ENCODE peak calls at places on chromosomes 3 and 15, in six cellular contexts. U, Z, R, P, H and C are unnamed samples.

GRCh38 chr15:80944818-80945217 is 44.8 kb downstream of the MESD start:
- DNase-seq in R (no peak), U (no peak), P (no peak), H (no peak), Z (no peak), C (no peak)

GRCh38 chr15:99073008-99073714 is 31.7 kb upstream of the SYNM start:
- DNase-seq in U (no peak), R (peak; percentile 5), P (no peak), H (no peak), Z (peak; percentile 51), C (peak; percentile 72)

GRCh38 chr15:42593143-42593542 is 17.7 kb downstream of the STARD9 start:
- DNase-seq in U (peak; percentile 59), H (no peak), P (no peak), R (peak; percentile 21), Z (no peak), C (no peak)

GRCh38 chr3:157073810-157074209 is 86.1 kb downstream of the CCNL1 start:
- DNase-seq in R (peak; percentile 74), P (peak; percentile 56), U (peak; percentile 93), H (no peak), Z (no peak), C (no peak)

GRCh38 chr3:49629866-49630265 is 44.3 kb upstream of the APEH start:
- DNase-seq in R (no peak), H (no peak), Z (no peak), P (no peak), U (no peak), C (no peak)

GRCh38 chr15:48371961-48372360 is 40.7 kb downstream of the DUT start:
- DNase-seq in H (no peak), P (no peak), Z (no peak), U (no peak), R (no peak), C (no peak)

GRCh38 chr3:120144267-120144666 is 50.0 kb upstream of the GSK3B start:
- DNase-seq in Z (no peak), R (peak; percentile 43), H (no peak), P (peak; percentile 44), U (no peak), C (peak; percentile 55)

GRCh38 chr3:125512135-125512920 is 7.7 kb downstream of the SNX4 start:
- DNase-seq in U (peak; percentile 58), R (peak; percentile 57), Z (peak; percentile 26), P (peak; percentile 51), H (peak; percentile 3), C (no peak)

GRCh38 chr3:57120803-57121174 is 44.4 kb downstream of the IL17RD start:
- DNase-seq in H (no peak), R (no peak), Z (no peak), U (no peak), P (no peak), C (no peak)

GRCh38 chr15:75684648-75685047 is 28.0 kb downstream of the CSPG4 start:
- DNase-seq in H (no peak), U (no peak), R (no peak), P (no peak), Z (no peak), C (no peak)

GRCh38 chr3:5051772-5052171 is 70.3 kb upstream of the ARL8B start:
- DNase-seq in Z (peak; percentile 35), U (peak; percentile 30), H (no peak), R (no peak), P (no peak), C (no peak)

GRCh38 chr15:66789029-66790025 is 87.3 kb downstream of the SMAD6 start:
- DNase-seq in Z (no peak), U (peak; percentile 83), R (peak; percentile 81), H (no peak), P (no peak), C (peak; percentile 87)

GRCh38 chr3:113614402-113614801 is 82.0 kb downstream of the USF3 start:
- DNase-seq in P (no peak), U (no peak), R (no peak), H (no peak), Z (no peak), C (no peak)

GRCh38 chr15:67836477-67836876 is 3.4 kb downstream of the RNU6-1 start:
- DNase-seq in P (no peak), R (peak; percentile 33), H (no peak), U (peak; percentile 65), Z (no peak), C (peak; percentile 81)

GRCh38 chr15:76664411-76664810 is 240.7 kb downstream of the SCAPER start:
- DNase-seq in R (no peak), H (no peak), U (no peak), Z (no peak), P (no peak), C (no peak)

GRCh38 chr3:183774631-183775030 is 50.7 kb downstream of the MAP6D1 start:
- DNase-seq in P (no peak), Z (no peak), R (peak; percentile 81), U (peak; percentile 84), H (no peak), C (no peak)
- H3K4me3 ChIP-seq in P (no peak overlapping the region), Z (no peak overlapping the region), R (no peak overlapping the region), U (peak overlapping the region; percentile 37), H (no peak overlapping the region), C (no peak overlapping the region)

DNA sequence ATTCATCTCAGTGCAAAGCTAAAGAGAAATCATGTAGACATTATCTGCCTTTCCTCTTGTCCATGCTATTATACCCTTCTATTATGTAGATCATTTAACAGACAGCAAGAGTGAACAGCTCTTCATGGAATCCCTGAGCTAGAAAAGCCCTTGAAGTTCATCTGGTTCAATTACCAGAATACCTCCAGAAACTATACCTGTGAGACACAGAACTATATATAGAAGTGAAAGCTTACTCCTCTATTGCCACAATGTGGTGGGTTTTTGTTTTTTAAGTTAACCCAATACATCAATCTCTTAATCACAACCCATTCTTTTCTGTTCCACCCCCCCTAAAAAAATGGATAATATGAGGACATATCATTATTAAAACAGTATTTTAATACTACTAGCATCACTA is 347.7 kb downstream of the PLCL2 start:
- DNase-seq in Z (no peak), P (no peak), H (no peak), R (no peak), U (no peak), C (no peak)
- H3K9ac ChIP-seq in Z (no peak overlapping the region), P (no peak overlapping the region), H (no peak overlapping the region), R (no peak overlapping the region), U (no peak overlapping the region), C (no peak overlapping the region)

GRCh38 chr15:31179683-31180082 is 78.2 kb upstream of the TRPM1 start:
- DNase-seq in P (no peak), R (no peak), H (no peak), U (no peak), Z (no peak), C (no peak)
- H3K9me3 ChIP-seq in P (no peaks in the 10 kb centered on the region), R (no peaks in the 10 kb centered on the region), H (no peaks in the 10 kb centered on the region), U (no peaks in the 10 kb centered on the region), Z (peaks cover 8% of the 10 kb centered on the region), C (peaks cover 5% of the 10 kb centered on the region)

GRCh38 chr3:81299486-81299885 is 462.0 kb downstream of the GBE1 start:
- DNase-seq in P (no peak), Z (no peak), U (no peak), H (no peak), R (no peak), C (no peak)
- H3K4me3 ChIP-seq in P (no peak overlapping the region), Z (no peak overlapping the region), U (no peak overlapping the region), H (no peak overlapping the region), R (no peak overlapping the region), C (no peak overlapping the region)

GRCh38 chr3:12139111-12139511 is 19.6 kb downstream of the TIMP4 start:
- DNase-seq in R (peak; percentile 73), Z (no peak), H (peak; percentile 29), P (no peak), U (peak; percentile 64), C (peak; percentile 82)
- H3K9ac ChIP-seq in R (no peak overlapping the region), Z (no peak overlapping the region), H (no peak overlapping the region), P (no peak overlapping the region), U (no peak overlapping the region), C (no peak overlapping the region)

GRCh38 chr15:95624616-95625361 is 705.7 kb upstream of the NR2F2 start:
- DNase-seq in R (no peak), U (no peak), Z (no peak), P (no peak), H (no peak), C (no peak)

GRCh38 chr15:95624100-95624499 is 706.4 kb upstream of the NR2F2 start:
- DNase-seq in R (no peak), Z (no peak), H (no peak), U (no peak), P (no peak), C (no peak)

GRCh38 chr15:95622843-95623242 is 707.7 kb upstream of the NR2F2 start:
- DNase-seq in H (no peak), R (no peak), U (no peak), Z (no peak), P (no peak), C (no peak)

GRCh38 chr15:95616306-95616705 is 714.2 kb upstream of the NR2F2 start:
- DNase-seq in R (no peak), U (no peak), H (no peak), Z (no peak), P (no peak), C (no peak)

DNA sequence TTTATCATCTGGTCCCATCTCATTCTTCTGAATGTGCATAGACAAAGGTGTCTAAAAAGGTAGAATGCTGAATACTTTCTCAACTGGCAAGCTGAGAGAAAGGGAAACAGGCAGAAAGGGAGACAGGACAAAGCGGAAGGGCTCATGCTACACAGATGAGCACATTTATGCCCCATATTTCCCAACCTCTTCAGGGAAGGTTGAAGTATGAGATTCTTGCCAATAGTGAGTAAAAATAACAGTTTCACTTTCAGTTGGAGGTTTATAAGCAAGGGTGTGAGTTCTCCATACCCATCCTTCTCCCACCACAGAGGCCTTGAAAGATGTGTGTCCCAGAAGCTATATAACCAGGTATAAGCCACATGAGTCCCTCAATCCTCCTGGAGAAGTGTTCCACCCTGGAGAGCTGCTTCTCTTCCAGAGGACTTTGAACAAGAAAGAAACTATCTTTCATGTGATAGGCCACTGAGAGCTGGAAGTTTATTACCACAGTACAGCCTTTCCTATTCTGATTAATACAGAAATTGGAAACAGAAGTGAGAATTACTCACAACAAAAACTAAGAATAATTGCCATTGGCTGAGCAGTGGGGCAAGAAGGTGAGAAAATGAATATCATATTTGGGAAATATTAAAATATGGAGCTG is 709.4 kb upstream of the NR2F2 start:
- DNase-seq in R (peak; percentile 65), U (peak; percentile 47), Z (peak; percentile 35), P (peak; percentile 12), H (no peak), C (no peak)
- H3K9me3 ChIP-seq in R (no peaks in the 10 kb centered on the region), U (no peaks in the 10 kb centered on the region), Z (no peaks in the 10 kb centered on the region), P (no peaks in the 10 kb centered on the region), H (no peaks in the 10 kb centered on the region), C (no peaks in the 10 kb centered on the region)

GRCh38 chr15:88257311-88257901 is 867 bp upstream of the NTRK3 start:
- DNase-seq in U (peak; percentile 16), R (no peak), P (no peak), Z (no peak), H (no peak), C (peak; percentile 72)
- H3K4me3 ChIP-seq in U (peak overlapping the region; percentile 19), R (no peak overlapping the region), P (no peak overlapping the region), Z (no peak overlapping the region), H (no peak overlapping the region), C (peak overlapping the region; percentile 76)